ENCODE peak calls at places on chromosomes 5 and 9, in eight cellular contexts. N, J, L, F, W, R, H and V are unnamed samples.

GRCh38 chr9:126624453-126624872 is 10.7 kb downstream of the LMX1B start:
- DNase-seq in F (no peak), W (no peak), L (no peak), J (no peak), N (no peak), R (no peak), H (no peak), V (no peak)

GRCh38 chr5:31860726-31861432 is 221.9 kb downstream of the PDZD2 start:
- DNase-seq in L (no peak), N (no peak), H (no peak), R (no peak), J (no peak), W (no peak), F (no peak), V (no peak)

GRCh38 chr9:89603629-89604462 is 966 bp upstream of the GADD45G start:
- DNase-seq in J (peak; percentile 89), R (no peak), F (peak; percentile 54), W (peak; percentile 81), N (no peak), H (no peak), L (peak; percentile 46), V (peak; percentile 60)

GRCh38 chr5:68054625-68055024 is 160.9 kb upstream of the PIK3R1 start:
- DNase-seq in H (no peak), N (no peak), W (peak; percentile 42), J (no peak), F (no peak), L (no peak), R (no peak), V (no peak)

GRCh38 chr5:122880749-122881148 is 35.3 kb downstream of the SNX24 start:
- DNase-seq in H (no peak), W (no peak), N (no peak), R (no peak), J (no peak), L (no peak), F (no peak), V (no peak)

GRCh38 chr9:112086627-112087026 is 88.5 kb downstream of the SUSD1 start:
- DNase-seq in J (no peak), W (no peak), F (no peak), H (no peak), R (no peak), L (no peak), N (no peak), V (no peak)

GRCh38 chr5:170104299-170104698 is 1.4 kb upstream of the FOXI1 start:
- DNase-seq in J (no peak), W (no peak), L (no peak), R (no peak), H (no peak), N (no peak), F (no peak), V (no peak)

GRCh38 chr5:142326480-142326938 is 1.7 kb upstream of the SPRY4 start:
- DNase-seq in W (no peak), N (no peak), H (no peak), R (no peak), J (no peak), F (no peak), L (no peak), V (no peak)

GRCh38 chr5:134138416-134139376 is 24.2 kb downstream of the TCF7 start:
- DNase-seq in W (peak; percentile 22), R (no peak), J (peak; percentile 51), N (no peak), H (no peak), F (peak; percentile 72), L (no peak), V (peak; percentile 74)

GRCh38 chr5:158979749-158980521 is 119.8 kb downstream of the EBF1 start:
- DNase-seq in L (peak; percentile 92), H (no peak), F (no peak), N (no peak), R (no peak), W (peak; percentile 44), J (no peak), V (no peak)

GRCh38 chr5:2917524-2917923 is 166.0 kb upstream of the IRX2 start:
- DNase-seq in L (no peak), R (no peak), W (no peak), N (no peak), J (peak; percentile 72), F (no peak), H (no peak), V (no peak)

GRCh38 chr9:4099961-4100360 is 199.9 kb downstream of the GLIS3 start:
- DNase-seq in J (no peak), R (no peak), W (no peak), F (peak; percentile 4), L (no peak), H (no peak), N (no peak), V (no peak)

GRCh38 chr5:63923914-63924313 is 38.3 kb downstream of the HTR1A start:
- DNase-seq in J (no peak), N (no peak), L (no peak), H (no peak), F (no peak), R (no peak), W (peak; percentile 48), V (no peak)

GRCh38 chr9:131992906-131993657 is 86.6 kb downstream of the MED27 start:
- DNase-seq in H (no peak), N (no peak), L (no peak), F (no peak), J (no peak), W (no peak), R (no peak), V (no peak)

GRCh38 chr9:132472199-132472598 is 62.2 kb downstream of the CFAP77 start:
- DNase-seq in R (no peak), N (no peak), H (no peak), F (no peak), J (no peak), W (no peak), L (no peak), V (no peak)

GRCh38 chr9:13688223-13688989 is 408.9 kb upstream of the MPDZ start:
- DNase-seq in R (no peak), F (no peak), H (no peak), J (no peak), W (no peak), N (peak; percentile 41), L (no peak), V (no peak)

GRCh38 chr9:134558124-134558805 is 83.3 kb upstream of the COL5A1 start:
- DNase-seq in F (no peak), L (no peak), N (no peak), W (no peak), H (no peak), J (peak; percentile 51), R (no peak), V (no peak)

GRCh38 chr5:65695896-65696295 is 26.0 kb downstream of the SGTB start:
- DNase-seq in L (no peak), R (no peak), J (no peak), F (no peak), N (no peak), H (no peak), W (no peak), V (no peak)

GRCh38 chr9:131036529-131037335 is 27.8 kb downstream of the LAMC3 start:
- DNase-seq in W (no peak), N (no peak), J (no peak), F (no peak), H (no peak), R (no peak), L (no peak), V (no peak)

GRCh38 chr9:20187318-20187717 is 398.5 kb upstream of the SLC24A2 start:
- DNase-seq in N (no peak), F (no peak), H (no peak), J (no peak), R (no peak), W (no peak), L (no peak), V (no peak)

GRCh38 chr9:93084471-93084881 is 11.5 kb upstream of the CARD19 start:
- DNase-seq in H (peak; percentile 11), W (no peak), F (no peak), R (no peak), J (peak; percentile 71), L (no peak), N (no peak), V (no peak)

GRCh38 chr9:108549184-108549583 is 306.6 kb downstream of the ACTL7B start:
- DNase-seq in N (no peak), R (no peak), F (no peak), W (peak; percentile 62), H (no peak), L (no peak), J (no peak), V (no peak)

GRCh38 chr5:169099801-169100734 is 200.9 kb downstream of the SLIT3 start:
- DNase-seq in H (no peak), L (peak; percentile 93), N (no peak), R (no peak), W (no peak), J (no peak), F (no peak), V (no peak)

GRCh38 chr5:134088291-134088690 is 26.2 kb upstream of the TCF7 start:
- DNase-seq in J (no peak), R (no peak), W (no peak), N (no peak), H (no peak), L (no peak), F (no peak), V (no peak)

GRCh38 chr5:41869739-41870620 is at the start of gene OXCT1:
- DNase-seq in F (peak; percentile 94), N (peak; percentile 33), L (peak; percentile 57), W (peak; percentile 82), R (peak; percentile 93), J (peak; percentile 92), H (peak; percentile 43), V (peak; percentile 88)

GRCh38 chr9:128392302-128393152 is 21.4 kb downstream of the URM1 start:
- DNase-seq in W (no peak), R (no peak), J (no peak), N (no peak), L (no peak), F (no peak), H (no peak), V (no peak)